ENCODE peak calls at places on chromosome 14, in five cellular contexts. One of them, this sample, is unnamed.

GRCh38 chr14:54660712-54661111 is 93.8 kb downstream of the SAMD4A start:
- DNase-seq in amniotic epithelial cell: no peak
- DNase-seq in cardiac fibroblast: no peak
- DNase-seq in activated CD4-positive, alpha-beta T cell treated with anti-CD3 and anti-CD28 coated beads for 24 hours: no peak
- DNase-seq in iPS DF 6.9: no peak
- DNase-seq in this sample: no peak

GRCh38 chr14:21070083-21070609 is at the start of gene ARHGEF40:
- DNase-seq in iPS DF 6.9: no peak
- DNase-seq in amniotic epithelial cell: no peak
- DNase-seq in activated CD4-positive, alpha-beta T cell treated with anti-CD3 and anti-CD28 coated beads for 24 hours: no peak
- DNase-seq in cardiac fibroblast: peak
- DNase-seq in this sample: peak

GRCh38 chr14:93788557-93789365 is 476 bp upstream of the PRIMA1 start:
- DNase-seq in iPS DF 6.9: no peak
- DNase-seq in cardiac fibroblast: no peak
- DNase-seq in activated CD4-positive, alpha-beta T cell treated with anti-CD3 and anti-CD28 coated beads for 24 hours: no peak
- DNase-seq in amniotic epithelial cell: no peak
- DNase-seq in this sample: no peak

GRCh38 chr14:36313898-36314297 is 6.5 kb downstream of the MBIP start:
- DNase-seq in amniotic epithelial cell: no peak
- DNase-seq in iPS DF 6.9: no peak
- DNase-seq in activated CD4-positive, alpha-beta T cell treated with anti-CD3 and anti-CD28 coated beads for 24 hours: no peak
- DNase-seq in cardiac fibroblast: no peak
- DNase-seq in this sample: no peak

GRCh38 chr14:51521764-51522163 is 129.9 kb upstream of the FRMD6 start:
- DNase-seq in cardiac fibroblast: peak
- DNase-seq in amniotic epithelial cell: peak
- DNase-seq in activated CD4-positive, alpha-beta T cell treated with anti-CD3 and anti-CD28 coated beads for 24 hours: no peak
- DNase-seq in iPS DF 6.9: no peak
- DNase-seq in this sample: no peak

GRCh38 chr14:105021656-105022275 is 883 bp upstream of the CDCA4 start:
- DNase-seq in activated CD4-positive, alpha-beta T cell treated with anti-CD3 and anti-CD28 coated beads for 24 hours: no peak
- DNase-seq in amniotic epithelial cell: peak
- DNase-seq in cardiac fibroblast: peak
- DNase-seq in iPS DF 6.9: no peak
- DNase-seq in this sample: no peak

GRCh38 chr14:104101086-104101621 is 15.7 kb downstream of the ASPG start:
- DNase-seq in amniotic epithelial cell: no peak
- DNase-seq in cardiac fibroblast: no peak
- DNase-seq in iPS DF 6.9: no peak
- DNase-seq in activated CD4-positive, alpha-beta T cell treated with anti-CD3 and anti-CD28 coated beads for 24 hours: no peak
- DNase-seq in this sample: no peak

GRCh38 chr14:67674139-67674479 is 323 bp downstream of the VTI1B start:
- DNase-seq in amniotic epithelial cell: no peak
- DNase-seq in cardiac fibroblast: peak
- DNase-seq in activated CD4-positive, alpha-beta T cell treated with anti-CD3 and anti-CD28 coated beads for 24 hours: no peak
- DNase-seq in iPS DF 6.9: peak
- DNase-seq in this sample: peak

GRCh38 chr14:101293609-101294008 is 267.7 kb upstream of the DIO3 start:
- DNase-seq in iPS DF 6.9: no peak
- DNase-seq in activated CD4-positive, alpha-beta T cell treated with anti-CD3 and anti-CD28 coated beads for 24 hours: no peak
- DNase-seq in cardiac fibroblast: no peak
- DNase-seq in amniotic epithelial cell: no peak
- DNase-seq in this sample: no peak

GRCh38 chr14:34794217-34794616 is 79.8 kb upstream of the CFL2 start:
- DNase-seq in cardiac fibroblast: peak
- DNase-seq in activated CD4-positive, alpha-beta T cell treated with anti-CD3 and anti-CD28 coated beads for 24 hours: no peak
- DNase-seq in iPS DF 6.9: no peak
- DNase-seq in amniotic epithelial cell: peak
- DNase-seq in this sample: no peak

GRCh38 chr14:67517083-67517482 is 16.0 kb upstream of the PLEKHH1 start:
- DNase-seq in activated CD4-positive, alpha-beta T cell treated with anti-CD3 and anti-CD28 coated beads for 24 hours: no peak
- DNase-seq in cardiac fibroblast: peak
- DNase-seq in iPS DF 6.9: no peak
- DNase-seq in amniotic epithelial cell: peak
- DNase-seq in this sample: no peak

GRCh38 chr14:105397350-105397931 is 897 bp upstream of the TEX22 start:
- DNase-seq in iPS DF 6.9: no peak
- DNase-seq in activated CD4-positive, alpha-beta T cell treated with anti-CD3 and anti-CD28 coated beads for 24 hours: no peak
- DNase-seq in amniotic epithelial cell: no peak
- DNase-seq in cardiac fibroblast: no peak
- DNase-seq in this sample: peak

GRCh38 chr14:20400965-20401593 is 12.2 kb downstream of the TEP1 start:
- DNase-seq in cardiac fibroblast: no peak
- DNase-seq in iPS DF 6.9: no peak
- DNase-seq in amniotic epithelial cell: no peak
- DNase-seq in activated CD4-positive, alpha-beta T cell treated with anti-CD3 and anti-CD28 coated beads for 24 hours: peak
- DNase-seq in this sample: peak

GRCh38 chr14:74261288-74261687 is 22.0 kb downstream of the VSX2 start:
- DNase-seq in cardiac fibroblast: no peak
- DNase-seq in amniotic epithelial cell: no peak
- DNase-seq in activated CD4-positive, alpha-beta T cell treated with anti-CD3 and anti-CD28 coated beads for 24 hours: no peak
- DNase-seq in iPS DF 6.9: no peak
- DNase-seq in this sample: no peak

GRCh38 chr14:24958271-24958670 is 91.7 kb downstream of the STXBP6 start:
- DNase-seq in activated CD4-positive, alpha-beta T cell treated with anti-CD3 and anti-CD28 coated beads for 24 hours: no peak
- DNase-seq in amniotic epithelial cell: peak
- DNase-seq in cardiac fibroblast: no peak
- DNase-seq in iPS DF 6.9: no peak
- DNase-seq in this sample: no peak

GRCh38 chr14:96666088-96666487 is 131.1 kb upstream of the VRK1 start:
- DNase-seq in cardiac fibroblast: no peak
- DNase-seq in activated CD4-positive, alpha-beta T cell treated with anti-CD3 and anti-CD28 coated beads for 24 hours: no peak
- DNase-seq in iPS DF 6.9: no peak
- DNase-seq in amniotic epithelial cell: no peak
- DNase-seq in this sample: no peak

GRCh38 chr14:33165144-33165925 is 226.7 kb downstream of the NPAS3 start:
- DNase-seq in amniotic epithelial cell: peak
- DNase-seq in activated CD4-positive, alpha-beta T cell treated with anti-CD3 and anti-CD28 coated beads for 24 hours: no peak
- DNase-seq in iPS DF 6.9: no peak
- DNase-seq in cardiac fibroblast: peak
- DNase-seq in this sample: no peak

GRCh38 chr14:100901391-100902183 is 1.9 kb downstream of the RTL1 start:
- DNase-seq in cardiac fibroblast: no peak
- DNase-seq in activated CD4-positive, alpha-beta T cell treated with anti-CD3 and anti-CD28 coated beads for 24 hours: no peak
- DNase-seq in iPS DF 6.9: no peak
- DNase-seq in amniotic epithelial cell: no peak
- DNase-seq in this sample: no peak

GRCh38 chr14:29861996-29862395 is 65.7 kb downstream of the PRKD1 start:
- DNase-seq in cardiac fibroblast: no peak
- DNase-seq in iPS DF 6.9: no peak
- DNase-seq in activated CD4-positive, alpha-beta T cell treated with anti-CD3 and anti-CD28 coated beads for 24 hours: no peak
- DNase-seq in amniotic epithelial cell: no peak
- DNase-seq in this sample: no peak

GRCh38 chr14:67377916-67378315 is 17.8 kb downstream of the EIF2S1 start:
- DNase-seq in cardiac fibroblast: no peak
- DNase-seq in activated CD4-positive, alpha-beta T cell treated with anti-CD3 and anti-CD28 coated beads for 24 hours: no peak
- DNase-seq in amniotic epithelial cell: peak
- DNase-seq in iPS DF 6.9: no peak
- DNase-seq in this sample: no peak

GRCh38 chr14:89509891-89510290 is 92.9 kb upstream of the FOXN3 start:
- DNase-seq in activated CD4-positive, alpha-beta T cell treated with anti-CD3 and anti-CD28 coated beads for 24 hours: no peak
- DNase-seq in iPS DF 6.9: no peak
- DNase-seq in amniotic epithelial cell: peak
- DNase-seq in cardiac fibroblast: peak
- DNase-seq in this sample: no peak

This sample was measured in endothelial cell of umbilical vein.